ENCODE peak calls at places on chromosomes 13 and 19, in nine cellular contexts. F, C, M, J, Z, R, A, B and D are unnamed samples.

GRCh38 chr13:78129850-78130249 is 211.2 kb upstream of the EDNRB start:
- DNase-seq in M (no peak), J (no peak), B (no peak), R (no peak), Z (no peak), C (no peak), A (no peak), F (no peak), D (no peak)

GRCh38 chr13:40960721-40961120 is 58.4 kb downstream of the ELF1 start:
- DNase-seq in Z (no peak), M (no peak), C (no peak), B (no peak), R (no peak), F (no peak), J (no peak), A (no peak), D (no peak)

GRCh38 chr13:97257800-97258799 is 36.0 kb downstream of the MBNL2 start:
- DNase-seq in F (peak; percentile 55), A (no peak), C (peak; percentile 56), B (no peak), R (peak; percentile 93), Z (peak; percentile 90), M (no peak), J (peak; percentile 54), D (no peak)

GRCh38 chr19:18274776-18275356 is 614 bp upstream of the IQCN start:
- DNase-seq in A (no peak), F (no peak), M (no peak), C (no peak), J (peak; percentile 81), R (no peak), B (no peak), Z (peak; percentile 89), D (no peak)

GRCh38 chr13:71408416-71408815 is 458.6 kb downstream of the DACH1 start:
- DNase-seq in C (no peak), A (no peak), F (no peak), Z (no peak), J (no peak), M (no peak), B (no peak), R (no peak), D (no peak)

GRCh38 chr19:16144216-16144581 is 714 bp downstream of the HSH2D start:
- DNase-seq in M (no peak), Z (no peak), B (no peak), F (no peak), J (no peak), C (no peak), R (no peak), A (no peak), D (no peak)

GRCh38 chr19:17487240-17488121 is 17.2 kb downstream of the SLC27A1 start:
- DNase-seq in F (no peak), J (no peak), R (no peak), A (no peak), M (no peak), C (no peak), Z (no peak), B (no peak), D (no peak)

GRCh38 chr19:31109626-31110025 is 239.6 kb downstream of the TSHZ3 start:
- DNase-seq in F (no peak), R (no peak), M (no peak), C (no peak), Z (no peak), A (no peak), B (no peak), J (no peak), D (no peak)

GRCh38 chr13:31927219-31927653 is 104.3 kb upstream of the FRY start:
- DNase-seq in A (no peak), R (no peak), M (no peak), J (peak; percentile 23), F (no peak), C (no peak), Z (no peak), B (no peak), D (no peak)

GRCh38 chr13:31207630-31208549 is 8.1 kb downstream of the B3GLCT start:
- DNase-seq in B (no peak), J (no peak), F (no peak), Z (peak; percentile 73), A (peak; percentile 20), M (no peak), R (no peak), C (no peak), D (no peak)

DNA sequence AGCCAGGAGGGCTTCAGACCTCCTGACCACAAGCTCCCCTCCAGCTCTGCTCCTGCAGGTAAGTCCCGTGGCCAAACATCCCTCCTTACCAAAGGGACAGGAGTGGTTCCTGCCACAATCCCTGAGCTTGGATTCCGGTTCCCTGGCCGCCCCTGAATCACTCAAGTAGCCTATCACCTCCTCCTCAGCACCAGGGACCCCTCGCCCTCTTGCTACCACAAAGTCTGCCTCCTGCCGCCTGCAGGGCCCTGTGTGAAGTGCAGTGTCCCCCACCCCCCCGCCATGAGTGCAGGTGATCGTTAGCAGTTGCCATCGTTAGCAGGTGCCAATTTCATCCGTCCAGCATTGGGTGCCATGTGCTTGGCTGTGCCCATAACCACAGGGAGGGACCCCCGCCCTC is 40.8 kb upstream of the RANBP3 start:
- DNase-seq in F (peak; percentile 79), Z (no peak), R (no peak), A (no peak), J (no peak), B (no peak), C (no peak), M (no peak), D (no peak)
- TF ChIP-seq CTCF in F (peak; percentile 57), Z (no peak), R (peak; percentile 48), A (peak; percentile 19), J (no peak), B (no peak), C (peak; percentile 24), M (no peak), D (peak; percentile 37)

GRCh38 chr13:51831519-51831918 is 13.5 kb downstream of the TMEM272 start:
- DNase-seq in A (no peak), B (no peak), J (no peak), M (no peak), F (no peak), Z (no peak), R (no peak), C (no peak), D (no peak)
- TF ChIP-seq CTCF in A (no peak), B (no peak), J (no peak), M (no peak), F (no peak), Z (no peak), R (no peak), C (no peak), D (no peak)

DNA sequence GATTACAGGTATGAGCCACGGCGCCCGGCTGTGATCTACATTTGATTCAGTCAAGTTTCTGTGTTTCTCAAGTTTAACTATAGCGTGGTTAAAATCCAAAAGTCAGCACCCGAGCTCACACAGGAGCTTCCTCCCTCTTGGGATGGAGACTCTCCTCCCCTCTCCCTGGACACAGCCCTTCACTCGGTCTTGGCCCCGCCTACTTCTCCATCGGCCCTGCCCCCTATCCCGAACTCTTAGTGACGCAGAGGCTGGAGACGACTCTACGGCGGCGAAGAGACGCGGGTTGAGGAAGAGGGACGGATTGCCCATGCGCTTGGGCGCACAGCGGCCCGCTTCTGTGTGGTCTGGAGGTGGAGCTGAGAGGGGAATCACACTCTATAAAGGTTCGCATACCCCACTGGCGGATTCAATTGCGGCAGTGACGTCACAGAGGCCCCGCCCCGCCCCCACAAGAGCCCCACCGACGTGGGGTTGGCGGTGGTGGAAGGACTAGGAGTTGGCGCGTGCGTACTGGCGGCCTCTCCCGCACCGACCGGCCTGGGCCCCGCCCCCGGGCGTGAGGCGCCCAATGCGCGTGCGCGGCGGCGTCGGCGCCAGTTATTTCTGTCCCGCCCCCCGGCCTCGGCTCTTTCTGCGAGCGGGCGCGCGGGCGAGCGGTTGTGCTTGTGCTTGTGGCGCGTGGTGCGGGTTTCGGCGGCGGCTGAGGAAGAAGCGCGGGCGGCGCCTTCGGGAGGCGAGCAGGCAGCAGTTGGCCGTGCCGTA is at the start of gene TRIM28:
- DNase-seq in B (peak; percentile 100), A (peak; percentile 99), F (peak; percentile 98), M (peak; percentile 97), J (peak; percentile 100), Z (peak; percentile 99), R (peak; percentile 96), C (peak; percentile 100), D (peak; percentile 99)
- TF ChIP-seq CTCF in B (no peak), A (no peak), F (no peak), M (no peak), J (no peak), Z (no peak), R (no peak), C (no peak), D (no peak)

GRCh38 chr19:44668985-44669764 is 2.1 kb upstream of the CEACAM19 start:
- DNase-seq in A (no peak), C (no peak), R (no peak), J (no peak), B (no peak), M (no peak), F (no peak), Z (no peak), D (no peak)
- TF ChIP-seq CTCF in A (no peak), C (no peak), R (no peak), J (no peak), B (no peak), M (no peak), F (no peak), Z (no peak), D (no peak)

GRCh38 chr19:35143818-35144217 is 763 bp downstream of the FXYD7 start:
- DNase-seq in R (no peak), C (no peak), Z (no peak), J (no peak), B (no peak), A (no peak), F (no peak), M (no peak), D (no peak)

GRCh38 chr19:35143231-35143715 is at the start of gene FXYD7:
- DNase-seq in Z (no peak), M (no peak), J (no peak), F (peak; percentile 63), C (no peak), R (no peak), A (no peak), B (no peak), D (no peak)

GRCh38 chr19:35144259-35144599 is 1.2 kb downstream of the FXYD7 start:
- DNase-seq in C (no peak), A (no peak), M (no peak), Z (no peak), F (no peak), B (no peak), J (no peak), R (no peak), D (no peak)

GRCh38 chr19:35141627-35142401 is 1.2 kb upstream of the FXYD7 start:
- DNase-seq in C (no peak), J (no peak), R (no peak), F (no peak), A (no peak), M (no peak), Z (no peak), B (no peak), D (no peak)

DNA sequence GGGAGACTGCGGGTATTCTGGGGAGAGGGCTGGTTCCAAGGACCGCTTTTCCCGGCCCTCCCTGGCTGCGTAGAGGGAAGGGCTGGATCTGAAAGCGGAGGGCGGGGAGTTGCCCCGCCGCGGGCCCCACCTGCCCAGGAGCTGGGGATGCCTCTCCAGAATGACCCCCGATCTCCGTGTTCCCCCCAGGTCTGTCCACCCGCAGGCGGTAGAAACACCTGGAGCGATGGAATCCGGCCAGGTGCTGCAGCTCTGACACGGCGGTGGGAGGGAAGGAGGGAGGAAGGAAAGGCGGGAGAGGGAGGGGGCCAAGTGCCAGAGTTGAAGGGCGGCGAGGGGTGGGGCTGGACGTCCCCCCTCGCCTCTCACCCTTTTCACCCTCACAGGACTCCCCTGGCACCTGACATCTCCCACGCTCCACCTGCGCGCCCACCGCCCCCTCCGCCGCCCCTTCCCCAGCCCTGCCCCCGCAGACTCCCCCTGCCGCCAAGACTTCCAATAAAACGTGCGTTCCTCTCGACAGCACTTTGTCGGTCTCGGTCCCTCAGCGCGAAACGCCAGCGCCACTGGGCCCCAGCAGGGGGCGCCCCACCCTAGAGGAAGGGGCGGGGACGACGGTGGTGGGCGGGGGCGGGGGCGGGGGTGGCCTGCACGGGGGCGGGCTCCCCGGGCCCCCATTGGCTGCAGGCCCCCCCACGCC is 374 bp upstream of the FXYD7 start:
- DNase-seq in C (peak; percentile 83), B (peak; percentile 77), M (no peak), J (peak; percentile 82), R (no peak), A (no peak), F (peak; percentile 80), Z (no peak), D (peak; percentile 49)
- TF ChIP-seq CTCF in C (peak; percentile 74), B (peak; percentile 71), M (peak; percentile 96), J (peak; percentile 94), R (peak; percentile 26), A (peak; percentile 42), F (peak; percentile 71), Z (peak; percentile 44), D (peak; percentile 66)